ENCODE peak calls at places on chromosomes 4 and X, in ten cellular contexts. One of them, this sample, is unnamed.

GRCh38 chr4:60039908-60040307 is 1160.2 kb upstream of the ADGRL3 start:
- DNase-seq in A549: no peak
- DNase-seq in fibroblast of mammary gland: no peak
- DNase-seq in SK-N-SH: no peak
- DNase-seq in mucosa of descending colon: no peak
- DNase-seq in uterus: no peak
- DNase-seq in PC-9: no peak
- DNase-seq in lower lobe of right lung: no peak
- DNase-seq in heart left ventricle: no peak
- DNase-seq in fibroblast of lung: no peak
- DNase-seq in this sample: no peak

GRCh38 chrX:40154229-40154852 is 56.6 kb upstream of the BCOR start:
- DNase-seq in lower lobe of right lung: no peak
- DNase-seq in A549: peak
- DNase-seq in SK-N-SH: peak
- DNase-seq in mucosa of descending colon: no peak
- DNase-seq in fibroblast of lung: no peak
- DNase-seq in fibroblast of mammary gland: no peak
- DNase-seq in uterus: peak
- DNase-seq in PC-9: no peak
- DNase-seq in heart left ventricle: peak
- DNase-seq in this sample: no peak

GRCh38 chrX:136170109-136170800 is 22.9 kb downstream of the FHL1 start:
- DNase-seq in SK-N-SH: no peak
- DNase-seq in lower lobe of right lung: no peak
- DNase-seq in uterus: no peak
- DNase-seq in A549: no peak
- DNase-seq in mucosa of descending colon: no peak
- DNase-seq in fibroblast of lung: peak
- DNase-seq in PC-9: peak
- DNase-seq in heart left ventricle: peak
- DNase-seq in fibroblast of mammary gland: peak
- DNase-seq in this sample: peak

GRCh38 chr4:108466936-108467902 is 153.2 kb upstream of the RPL34 start:
- DNase-seq in PC-9: no peak
- DNase-seq in A549: no peak
- DNase-seq in fibroblast of mammary gland: peak
- DNase-seq in lower lobe of right lung: no peak
- DNase-seq in heart left ventricle: no peak
- DNase-seq in fibroblast of lung: peak
- DNase-seq in SK-N-SH: no peak
- DNase-seq in uterus: no peak
- DNase-seq in mucosa of descending colon: no peak
- DNase-seq in this sample: no peak

GRCh38 chr4:48778431-48779094 is 1.5 kb downstream of the FRYL start:
- DNase-seq in fibroblast of lung: peak
- DNase-seq in uterus: no peak
- DNase-seq in SK-N-SH: peak
- DNase-seq in PC-9: peak
- DNase-seq in A549: no peak
- DNase-seq in mucosa of descending colon: no peak
- DNase-seq in heart left ventricle: no peak
- DNase-seq in lower lobe of right lung: no peak
- DNase-seq in fibroblast of mammary gland: peak
- DNase-seq in this sample: no peak

GRCh38 chr4:186643501-186644315 is 79.9 kb downstream of the FAT1 start:
- DNase-seq in fibroblast of mammary gland: peak
- DNase-seq in mucosa of descending colon: no peak
- DNase-seq in SK-N-SH: no peak
- DNase-seq in A549: peak
- DNase-seq in heart left ventricle: no peak
- DNase-seq in lower lobe of right lung: no peak
- DNase-seq in PC-9: peak
- DNase-seq in fibroblast of lung: peak
- DNase-seq in uterus: no peak
- DNase-seq in this sample: no peak

GRCh38 chrX:131083510-131084142 is 25.5 kb downstream of the ARHGAP36 start:
- DNase-seq in mucosa of descending colon: no peak
- DNase-seq in fibroblast of mammary gland: no peak
- DNase-seq in uterus: no peak
- DNase-seq in A549: no peak
- DNase-seq in SK-N-SH: no peak
- DNase-seq in heart left ventricle: no peak
- DNase-seq in PC-9: no peak
- DNase-seq in fibroblast of lung: no peak
- DNase-seq in lower lobe of right lung: no peak
- DNase-seq in this sample: no peak

GRCh38 chr4:122826596-122827257 is at the start of gene FGF2:
- DNase-seq in PC-9: no peak
- DNase-seq in fibroblast of mammary gland: peak
- DNase-seq in SK-N-SH: peak
- DNase-seq in heart left ventricle: peak
- DNase-seq in lower lobe of right lung: peak
- DNase-seq in mucosa of descending colon: peak
- DNase-seq in A549: peak
- DNase-seq in uterus: peak
- DNase-seq in fibroblast of lung: peak
- DNase-seq in this sample: peak

GRCh38 chrX:3788494-3789233 is 75.2 kb upstream of the PRKX start:
- DNase-seq in lower lobe of right lung: no peak
- DNase-seq in uterus: no peak
- DNase-seq in fibroblast of mammary gland: no peak
- DNase-seq in SK-N-SH: no peak
- DNase-seq in fibroblast of lung: no peak
- DNase-seq in heart left ventricle: no peak
- DNase-seq in A549: no peak
- DNase-seq in PC-9: no peak
- DNase-seq in mucosa of descending colon: no peak
- DNase-seq in this sample: no peak

GRCh38 chr4:73152893-73153292 is 83.4 kb upstream of the COX18 start:
- DNase-seq in fibroblast of mammary gland: peak
- DNase-seq in PC-9: no peak
- DNase-seq in heart left ventricle: no peak
- DNase-seq in lower lobe of right lung: no peak
- DNase-seq in mucosa of descending colon: no peak
- DNase-seq in fibroblast of lung: no peak
- DNase-seq in uterus: no peak
- DNase-seq in A549: no peak
- DNase-seq in SK-N-SH: no peak
- DNase-seq in this sample: no peak

GRCh38 chr4:85496146-85496849 is 21.3 kb downstream of the ARHGAP24 start:
- DNase-seq in lower lobe of right lung: no peak
- DNase-seq in mucosa of descending colon: no peak
- DNase-seq in heart left ventricle: no peak
- DNase-seq in SK-N-SH: no peak
- DNase-seq in A549: peak
- DNase-seq in PC-9: peak
- DNase-seq in uterus: no peak
- DNase-seq in fibroblast of lung: peak
- DNase-seq in fibroblast of mammary gland: peak
- DNase-seq in this sample: peak
- H3K4me3 ChIP-seq in lower lobe of right lung: no peak
- H3K4me3 ChIP-seq in mucosa of descending colon: no peak
- H3K4me3 ChIP-seq in heart left ventricle: peak
- H3K4me3 ChIP-seq in SK-N-SH: no peak
- H3K4me3 ChIP-seq in A549: peak
- H3K4me3 ChIP-seq in PC-9: no peak
- H3K4me3 ChIP-seq in uterus: no peak
- H3K4me3 ChIP-seq in fibroblast of lung: no peak
- H3K4me3 ChIP-seq in fibroblast of mammary gland: no peak
- H3K4me3 ChIP-seq in this sample: peak

DNA sequence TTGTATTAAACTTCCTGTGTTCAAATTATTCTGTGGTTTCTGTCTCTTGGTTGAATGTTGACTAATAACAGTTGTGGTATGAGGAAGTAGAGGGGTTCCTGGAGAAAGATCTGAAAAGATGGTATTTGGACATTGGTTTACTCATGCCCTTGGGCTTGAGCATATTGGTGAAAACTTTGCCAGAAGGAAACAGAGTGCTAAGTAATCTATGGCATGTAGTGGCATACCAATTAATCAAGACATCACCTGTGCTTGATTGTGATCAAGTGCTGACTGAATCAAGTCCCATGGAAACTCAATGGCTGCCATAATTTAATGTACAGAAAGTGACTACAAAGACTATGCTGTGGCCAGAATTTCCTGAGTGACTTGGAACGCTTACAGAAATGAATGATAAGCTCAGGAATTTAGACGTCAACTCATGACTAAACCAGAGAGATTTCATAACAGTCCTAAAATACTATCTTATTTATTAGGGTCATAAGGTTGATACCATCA is 2063.0 kb downstream of the ARAP2 start:
- DNase-seq in lower lobe of right lung: no peak
- DNase-seq in PC-9: peak
- DNase-seq in heart left ventricle: no peak
- DNase-seq in fibroblast of lung: peak
- DNase-seq in SK-N-SH: no peak
- DNase-seq in uterus: no peak
- DNase-seq in fibroblast of mammary gland: peak
- DNase-seq in mucosa of descending colon: no peak
- DNase-seq in A549: peak
- DNase-seq in this sample: peak
- H3K4me3 ChIP-seq in lower lobe of right lung: no peak
- H3K4me3 ChIP-seq in PC-9: no peak
- H3K4me3 ChIP-seq in heart left ventricle: no peak
- H3K4me3 ChIP-seq in fibroblast of lung: no peak
- H3K4me3 ChIP-seq in SK-N-SH: no peak
- H3K4me3 ChIP-seq in uterus: no peak
- H3K4me3 ChIP-seq in fibroblast of mammary gland: no peak
- H3K4me3 ChIP-seq in mucosa of descending colon: no peak
- H3K4me3 ChIP-seq in A549: no peak
- H3K4me3 ChIP-seq in this sample: no peak

GRCh38 chr4:98517444-98518021 is 140.9 kb downstream of the TSPAN5 start:
- DNase-seq in uterus: no peak
- DNase-seq in lower lobe of right lung: no peak
- DNase-seq in mucosa of descending colon: no peak
- DNase-seq in SK-N-SH: no peak
- DNase-seq in heart left ventricle: no peak
- DNase-seq in A549: peak
- DNase-seq in fibroblast of mammary gland: peak
- DNase-seq in fibroblast of lung: peak
- DNase-seq in PC-9: no peak
- DNase-seq in this sample: no peak
- H3K4me3 ChIP-seq in uterus: no peak
- H3K4me3 ChIP-seq in lower lobe of right lung: no peak
- H3K4me3 ChIP-seq in mucosa of descending colon: no peak
- H3K4me3 ChIP-seq in SK-N-SH: no peak
- H3K4me3 ChIP-seq in heart left ventricle: no peak
- H3K4me3 ChIP-seq in A549: no peak
- H3K4me3 ChIP-seq in fibroblast of mammary gland: no peak
- H3K4me3 ChIP-seq in fibroblast of lung: no peak
- H3K4me3 ChIP-seq in PC-9: no peak
- H3K4me3 ChIP-seq in this sample: no peak

DNA sequence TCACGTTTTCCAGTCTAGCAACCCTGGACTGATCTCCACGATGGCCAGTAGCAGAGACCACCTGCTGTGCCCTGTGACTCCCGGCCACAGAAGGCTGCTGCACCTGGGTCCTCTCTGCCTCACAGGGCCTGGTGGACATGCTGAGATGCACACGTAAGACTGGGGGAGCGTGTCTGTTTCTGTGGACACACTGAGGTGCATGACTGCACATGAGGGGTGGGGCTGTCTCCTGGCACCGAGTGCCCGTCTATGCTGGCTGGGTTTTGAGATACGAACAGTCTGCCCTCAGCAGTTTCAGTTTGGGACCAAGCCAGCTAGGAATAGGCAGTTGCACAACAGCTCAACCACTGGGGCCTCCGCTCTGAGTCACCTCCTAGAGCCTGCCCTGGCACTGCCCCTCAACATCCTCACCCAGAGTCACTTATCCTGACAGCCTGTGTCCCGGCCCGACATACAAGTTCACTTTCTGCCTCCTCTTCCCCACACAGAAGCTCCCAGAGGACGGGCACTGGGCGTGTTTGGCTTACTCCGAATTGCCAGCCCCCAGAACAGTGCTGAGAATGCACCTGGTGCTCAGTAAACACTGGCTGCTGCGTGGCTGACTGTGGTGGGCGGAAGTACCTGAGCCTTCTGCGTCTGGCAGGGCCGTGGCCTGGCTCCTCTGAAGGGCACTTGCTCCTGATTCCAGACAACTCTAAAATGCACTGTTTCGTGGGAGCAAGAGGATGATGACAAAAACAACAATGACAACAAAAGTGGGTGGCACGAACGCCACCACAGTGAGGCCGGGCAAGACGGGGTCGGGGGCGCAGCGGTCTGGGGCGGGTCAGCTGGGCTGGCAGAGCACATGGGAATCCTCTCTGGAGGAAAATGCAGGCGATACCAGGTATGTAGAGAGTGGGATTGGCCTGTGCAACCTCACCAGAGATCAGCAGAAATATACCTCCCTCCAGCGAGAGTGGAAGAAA is 30.9 kb downstream of the RNF212 start:
- DNase-seq in heart left ventricle: no peak
- DNase-seq in fibroblast of mammary gland: peak
- DNase-seq in lower lobe of right lung: peak
- DNase-seq in SK-N-SH: no peak
- DNase-seq in A549: peak
- DNase-seq in fibroblast of lung: peak
- DNase-seq in mucosa of descending colon: peak
- DNase-seq in uterus: no peak
- DNase-seq in PC-9: peak
- DNase-seq in this sample: no peak
- H3K4me3 ChIP-seq in heart left ventricle: no peak
- H3K4me3 ChIP-seq in fibroblast of mammary gland: no peak
- H3K4me3 ChIP-seq in lower lobe of right lung: no peak
- H3K4me3 ChIP-seq in SK-N-SH: no peak
- H3K4me3 ChIP-seq in A549: no peak
- H3K4me3 ChIP-seq in fibroblast of lung: no peak
- H3K4me3 ChIP-seq in mucosa of descending colon: no peak
- H3K4me3 ChIP-seq in uterus: no peak
- H3K4me3 ChIP-seq in PC-9: no peak
- H3K4me3 ChIP-seq in this sample: no peak

GRCh38 chr4:2412885-2413716 is 5.3 kb downstream of the ZFYVE28 start:
- DNase-seq in fibroblast of mammary gland: peak
- DNase-seq in heart left ventricle: peak
- DNase-seq in PC-9: peak
- DNase-seq in fibroblast of lung: peak
- DNase-seq in SK-N-SH: peak
- DNase-seq in A549: peak
- DNase-seq in mucosa of descending colon: peak
- DNase-seq in uterus: peak
- DNase-seq in lower lobe of right lung: peak
- DNase-seq in this sample: peak
- H3K4me3 ChIP-seq in fibroblast of mammary gland: peak
- H3K4me3 ChIP-seq in heart left ventricle: peak
- H3K4me3 ChIP-seq in PC-9: peak
- H3K4me3 ChIP-seq in fibroblast of lung: peak
- H3K4me3 ChIP-seq in SK-N-SH: peak
- H3K4me3 ChIP-seq in A549: peak
- H3K4me3 ChIP-seq in mucosa of descending colon: no peak
- H3K4me3 ChIP-seq in uterus: no peak
- H3K4me3 ChIP-seq in lower lobe of right lung: peak
- H3K4me3 ChIP-seq in this sample: peak

GRCh38 chrX:155069414-155069813 is 1.5 kb downstream of the CMC4 start:
- DNase-seq in fibroblast of lung: no peak
- DNase-seq in fibroblast of mammary gland: no peak
- DNase-seq in A549: no peak
- DNase-seq in mucosa of descending colon: no peak
- DNase-seq in uterus: no peak
- DNase-seq in PC-9: no peak
- DNase-seq in SK-N-SH: no peak
- DNase-seq in lower lobe of right lung: no peak
- DNase-seq in heart left ventricle: no peak
- DNase-seq in this sample: no peak
- H3K4me3 ChIP-seq in fibroblast of lung: peak
- H3K4me3 ChIP-seq in fibroblast of mammary gland: peak
- H3K4me3 ChIP-seq in A549: peak
- H3K4me3 ChIP-seq in mucosa of descending colon: no peak
- H3K4me3 ChIP-seq in uterus: no peak
- H3K4me3 ChIP-seq in PC-9: peak
- H3K4me3 ChIP-seq in SK-N-SH: peak
- H3K4me3 ChIP-seq in lower lobe of right lung: peak
- H3K4me3 ChIP-seq in heart left ventricle: peak
- H3K4me3 ChIP-seq in this sample: peak

GRCh38 chr4:114563536-114564315 is 34.9 kb upstream of the UGT8 start:
- DNase-seq in SK-N-SH: no peak
- DNase-seq in mucosa of descending colon: no peak
- DNase-seq in PC-9: no peak
- DNase-seq in A549: no peak
- DNase-seq in fibroblast of mammary gland: no peak
- DNase-seq in lower lobe of right lung: no peak
- DNase-seq in uterus: no peak
- DNase-seq in fibroblast of lung: peak
- DNase-seq in heart left ventricle: no peak
- DNase-seq in this sample: no peak
- H3K4me3 ChIP-seq in SK-N-SH: no peak
- H3K4me3 ChIP-seq in mucosa of descending colon: no peak
- H3K4me3 ChIP-seq in PC-9: no peak
- H3K4me3 ChIP-seq in A549: no peak
- H3K4me3 ChIP-seq in fibroblast of mammary gland: no peak
- H3K4me3 ChIP-seq in lower lobe of right lung: no peak
- H3K4me3 ChIP-seq in uterus: no peak
- H3K4me3 ChIP-seq in fibroblast of lung: no peak
- H3K4me3 ChIP-seq in heart left ventricle: no peak
- H3K4me3 ChIP-seq in this sample: no peak